ENCODE peak calls at places on chromosome X, in five cellular contexts. B is NCI-H1105 treated with DMSO at 0.1 percent for 48 hours, P is NCI-H748 treated with DMSO at 0.1 percent for 48 hours, M is astrocyte of the spinal cord, W is NCI-H345. J is an unnamed sample.

GRCh38 chrX:20046864-20047263 is 56.0 kb upstream of the BCLAF3 start:
- DNase-seq in M (no peak), W (no peak), B (no peak), P (no peak), J (no peak)

GRCh38 chrX:72028701-72029470 is 102.8 kb downstream of the RTL5 start:
- DNase-seq in B (no peak), W (no peak), M (no peak), P (no peak), J (no peak)

GRCh38 chrX:110180176-110180927 is 137.5 kb downstream of the AMMECR1 start:
- DNase-seq in M (peak; percentile 82), W (no peak), P (no peak), B (no peak), J (no peak)

GRCh38 chrX:14014526-14014925 is 15.2 kb downstream of the GEMIN8 start:
- DNase-seq in P (no peak), W (no peak), B (no peak), M (no peak), J (no peak)

GRCh38 chrX:49977319-49978090 is 55.1 kb downstream of the CLCN5 start:
- DNase-seq in M (no peak), B (peak; percentile 35), W (peak; percentile 37), P (no peak), J (peak; percentile 3)

GRCh38 chrX:137313627-137314026 is 252.3 kb upstream of the ZIC3 start:
- DNase-seq in B (no peak), W (no peak), M (no peak), P (no peak), J (no peak)

GRCh38 chrX:108397627-108398392 is 40.4 kb downstream of the COL4A6 start:
- DNase-seq in B (no peak), M (no peak), P (no peak), W (no peak), J (no peak)

GRCh38 chrX:23557070-23557469 is 110.2 kb upstream of the PRDX4 start:
- DNase-seq in P (no peak), B (no peak), M (no peak), W (no peak), J (no peak)

GRCh38 chrX:38804481-38805293 is 3.4 kb downstream of the MID1IP1 start:
- DNase-seq in W (peak; percentile 19), M (no peak), B (peak; percentile 31), P (no peak), J (peak; percentile 83)

GRCh38 chrX:107978707-107979307 is 3.4 kb downstream of the TEX13B start:
- DNase-seq in W (peak; percentile 10), B (peak; percentile 9), P (peak; percentile 5), M (peak; percentile 5), J (peak; percentile 8)

GRCh38 chrX:77451041-77451440 is 3.9 kb downstream of the FGF16 start:
- DNase-seq in W (no peak), B (no peak), M (peak; percentile 55), P (no peak), J (no peak)

GRCh38 chrX:119147486-119147885 is 19.9 kb upstream of the KIAA1210 start:
- DNase-seq in P (no peak), M (no peak), B (no peak), W (no peak), J (no peak)

GRCh38 chrX:144388738-144389137 is 504.9 kb downstream of the UBE2NL start:
- DNase-seq in W (no peak), P (no peak), B (no peak), M (no peak), J (no peak)

GRCh38 chrX:386239-386767 is 404 bp downstream of the PPP2R3B start:
- DNase-seq in B (no peak), P (no peak), M (no peak), W (no peak), J (no peak)

GRCh38 chrX:38220024-38220935 is at the start of gene SRPX:
- DNase-seq in P (no peak), M (peak; percentile 53), W (peak; percentile 34), B (peak; percentile 23), J (peak; percentile 58)

GRCh38 chrX:24498975-24499374 is 33.9 kb downstream of the PDK3 start:
- DNase-seq in M (peak; percentile 17), B (peak; percentile 42), W (no peak), P (no peak), J (no peak)

GRCh38 chrX:28127662-28128061 is 146.4 kb upstream of the DCAF8L1 start:
- DNase-seq in P (no peak), B (no peak), W (no peak), M (no peak), J (no peak)

J was measured in NCI-H1417.